ENCODE peak calls at places on chromosomes 7 and 10, in seven cellular contexts. L is GM12865, Y is fibroblast of the aortic adventitia, N is AG09309, G is uterus, Z is foreskin fibroblast, R is colonic mucosa. H is an unnamed sample.

GRCh38 chr10:62335326-62335725 is 38.8 kb upstream of the ZNF365 start:
- DNase-seq in L (no peak), Y (peak), N (no peak), G (no peak), Z (peak), R (no peak), H (no peak)

GRCh38 chr7:75867390-75867717 is 11.5 kb upstream of the RHBDD2 start:
- DNase-seq in L (no peak), Y (no peak), N (no peak), G (no peak), Z (no peak), R (no peak), H (no peak)

GRCh38 chr7:89757910-89758309 is 396.4 kb upstream of the STEAP1 start:
- DNase-seq in L (no peak), Y (no peak), N (no peak), G (no peak), Z (peak), R (no peak), H (no peak)

GRCh38 chr7:116597384-116597783 is 72.5 kb downstream of the CAV1 start:
- DNase-seq in L (no peak), Y (no peak), N (no peak), G (no peak), Z (no peak), R (no peak), H (no peak)

GRCh38 chr10:79342295-79342761 is 4.9 kb upstream of the PPIF start:
- DNase-seq in L (no peak), Y (no peak), N (no peak), G (no peak), Z (no peak), R (no peak), H (no peak)

GRCh38 chr10:105188737-105189463 is 547.8 kb downstream of the SORCS3 start:
- DNase-seq in L (no peak), Y (peak), N (peak), G (no peak), Z (peak), R (no peak), H (no peak)

GRCh38 chr10:93577565-93577964 is 11.1 kb downstream of the FFAR4 start:
- DNase-seq in L (no peak), Y (no peak), N (no peak), G (no peak), Z (no peak), R (no peak), H (no peak)

GRCh38 chr7:129522088-129522970 is 20.0 kb downstream of the SMKR1 start:
- DNase-seq in L (no peak), Y (no peak), N (no peak), G (no peak), Z (peak), R (no peak), H (no peak)

GRCh38 chr10:5546891-5547683 is 22.3 kb downstream of the CALML3 start:
- DNase-seq in L (no peak), Y (peak), N (no peak), G (no peak), Z (peak), R (peak), H (peak)

GRCh38 chr10:89129850-89130396 is 77.2 kb downstream of the CH25H start:
- DNase-seq in L (no peak), Y (peak), N (peak), G (no peak), Z (peak), R (peak), H (no peak)

GRCh38 chr10:114714281-114714741 is 56.2 kb upstream of the ABLIM1 start:
- DNase-seq in L (no peak), Y (peak), N (peak), G (no peak), Z (peak), R (peak), H (peak)

GRCh38 chr10:113225364-113225763 is 275.3 kb downstream of the TCF7L2 start:
- DNase-seq in L (no peak), Y (no peak), N (no peak), G (no peak), Z (no peak), R (no peak), H (no peak)

GRCh38 chr7:44615149-44615611 is 8.8 kb downstream of the OGDH start:
- DNase-seq in L (no peak), Y (peak), N (no peak), G (no peak), Z (peak), R (peak), H (peak)

GRCh38 chr7:500521-501420 is 18.9 kb downstream of the PDGFA start:
- DNase-seq in L (no peak), Y (no peak), N (no peak), G (no peak), Z (no peak), R (no peak), H (no peak)

GRCh38 chr7:106610996-106611886 is 49.7 kb downstream of the CCDC71L start:
- DNase-seq in L (peak), Y (peak), N (peak), G (no peak), Z (peak), R (no peak), H (no peak)

GRCh38 chr7:80630611-80631010 is 7.8 kb upstream of the CD36 start:
- DNase-seq in L (no peak), Y (no peak), N (no peak), G (no peak), Z (peak), R (no peak), H (no peak)

GRCh38 chr7:3301831-3302618 is 973 bp downstream of the SDK1 start:
- DNase-seq in L (no peak), Y (peak), N (no peak), G (peak), Z (peak), R (no peak), H (peak)

GRCh38 chr7:18693401-18693800 is 197.9 kb downstream of the HDAC9 start:
- DNase-seq in L (peak), Y (peak), N (peak), G (peak), Z (peak), R (no peak), H (peak)

GRCh38 chr10:110774069-110775021 is 97.4 kb upstream of the PDCD4 start:
- DNase-seq in L (peak), Y (peak), N (peak), G (no peak), Z (peak), R (no peak), H (no peak)

GRCh38 chr7:44515595-44516268 is 25.3 kb upstream of the NUDCD3 start:
- DNase-seq in L (no peak), Y (no peak), N (no peak), G (no peak), Z (no peak), R (no peak), H (no peak)

GRCh38 chr7:135095450-135095849 is 52.4 kb upstream of the TMEM140 start:
- DNase-seq in L (no peak), Y (no peak), N (no peak), G (no peak), Z (no peak), R (no peak), H (no peak)

GRCh38 chr10:113096111-113097045 is 146.3 kb downstream of the TCF7L2 start:
- DNase-seq in L (no peak), Y (peak), N (no peak), G (peak), Z (peak), R (no peak), H (no peak)

GRCh38 chr7:46613116-46613515 is 692.0 kb upstream of the IGFBP3 start:
- DNase-seq in L (no peak), Y (no peak), N (no peak), G (no peak), Z (no peak), R (no peak), H (no peak)

GRCh38 chr7:2266911-2267310 is 24.9 kb downstream of the NUDT1 start:
- DNase-seq in L (no peak), Y (peak), N (no peak), G (no peak), Z (peak), R (no peak), H (no peak)

GRCh38 chr10:100750291-100751210 is 5.2 kb downstream of the PAX2 start:
- DNase-seq in L (no peak), Y (no peak), N (no peak), G (no peak), Z (no peak), R (no peak), H (no peak)

GRCh38 chr7:2934984-2935740 is 91.1 kb upstream of the GNA12 start:
- DNase-seq in L (no peak), Y (no peak), N (no peak), G (no peak), Z (no peak), R (no peak), H (no peak)

GRCh38 chr10:48523212-48523819 is 81.6 kb downstream of the ARHGAP22 start:
- DNase-seq in L (no peak), Y (peak), N (peak), G (peak), Z (peak), R (no peak), H (peak)

GRCh38 chr7:148787571-148788295 is 89.0 kb downstream of the CUL1 start:
- DNase-seq in L (no peak), Y (no peak), N (no peak), G (no peak), Z (no peak), R (no peak), H (no peak)

GRCh38 chr7:155354371-155355048 is 56.8 kb downstream of the INSIG1 start:
- DNase-seq in L (no peak), Y (no peak), N (no peak), G (no peak), Z (no peak), R (no peak), H (no peak)

GRCh38 chr7:157897686-157898085 is 560.9 kb downstream of the DNAJB6 start:
- DNase-seq in L (no peak), Y (no peak), N (no peak), G (no peak), Z (no peak), R (no peak), H (no peak)

GRCh38 chr7:18345641-18346234 is 149.8 kb upstream of the HDAC9 start:
- DNase-seq in L (peak), Y (peak), N (no peak), G (no peak), Z (peak), R (peak), H (peak)

GRCh38 chr10:86969421-86970041 is 1.2 kb downstream of the ADIRF start:
- DNase-seq in L (no peak), Y (peak), N (no peak), G (peak), Z (peak), R (no peak), H (no peak)

GRCh38 chr7:42493436-42494198 is 256.6 kb upstream of the GLI3 start:
- DNase-seq in L (no peak), Y (peak), N (peak), G (peak), Z (peak), R (peak), H (peak)

GRCh38 chr10:23696476-23696875 is 257.6 kb downstream of the OTUD1 start:
- DNase-seq in L (no peak), Y (no peak), N (no peak), G (no peak), Z (no peak), R (no peak), H (no peak)

GRCh38 chr10:71277914-71278665 is 41.0 kb upstream of the SLC29A3 start:
- DNase-seq in L (no peak), Y (no peak), N (no peak), G (no peak), Z (no peak), R (no peak), H (no peak)

GRCh38 chr7:132419538-132419937 is 156.7 kb downstream of the PLXNA4 start:
- DNase-seq in L (no peak), Y (peak), N (no peak), G (no peak), Z (no peak), R (no peak), H (no peak)

GRCh38 chr10:118692911-118693310 is 61.9 kb downstream of the CACUL1 start:
- DNase-seq in L (no peak), Y (peak), N (peak), G (no peak), Z (peak), R (no peak), H (no peak)

GRCh38 chr10:34262965-34263364 is 552.1 kb downstream of the PARD3 start:
- DNase-seq in L (no peak), Y (no peak), N (no peak), G (no peak), Z (peak), R (no peak), H (no peak)
- TF ChIP-seq CTCF in L (no peak), Y (no peak), N (peak), G (no peak), Z (no peak), R (no peak), H (no peak)

GRCh38 chr10:8060704-8061121 is 6.2 kb downstream of the GATA3 start:
- DNase-seq in L (peak), Y (no peak), N (no peak), G (no peak), Z (no peak), R (no peak), H (no peak)

GRCh38 chr10:8057636-8058273 is 3.3 kb downstream of the GATA3 start:
- DNase-seq in L (no peak), Y (no peak), N (no peak), G (no peak), Z (no peak), R (no peak), H (no peak)

GRCh38 chr10:8060010-8060703 is 5.7 kb downstream of the GATA3 start:
- DNase-seq in L (peak), Y (no peak), N (no peak), G (no peak), Z (peak), R (no peak), H (no peak)

GRCh38 chr10:8058274-8059111 is 4.0 kb downstream of the GATA3 start:
- DNase-seq in L (no peak), Y (no peak), N (no peak), G (no peak), Z (no peak), R (no peak), H (no peak)

DNA sequence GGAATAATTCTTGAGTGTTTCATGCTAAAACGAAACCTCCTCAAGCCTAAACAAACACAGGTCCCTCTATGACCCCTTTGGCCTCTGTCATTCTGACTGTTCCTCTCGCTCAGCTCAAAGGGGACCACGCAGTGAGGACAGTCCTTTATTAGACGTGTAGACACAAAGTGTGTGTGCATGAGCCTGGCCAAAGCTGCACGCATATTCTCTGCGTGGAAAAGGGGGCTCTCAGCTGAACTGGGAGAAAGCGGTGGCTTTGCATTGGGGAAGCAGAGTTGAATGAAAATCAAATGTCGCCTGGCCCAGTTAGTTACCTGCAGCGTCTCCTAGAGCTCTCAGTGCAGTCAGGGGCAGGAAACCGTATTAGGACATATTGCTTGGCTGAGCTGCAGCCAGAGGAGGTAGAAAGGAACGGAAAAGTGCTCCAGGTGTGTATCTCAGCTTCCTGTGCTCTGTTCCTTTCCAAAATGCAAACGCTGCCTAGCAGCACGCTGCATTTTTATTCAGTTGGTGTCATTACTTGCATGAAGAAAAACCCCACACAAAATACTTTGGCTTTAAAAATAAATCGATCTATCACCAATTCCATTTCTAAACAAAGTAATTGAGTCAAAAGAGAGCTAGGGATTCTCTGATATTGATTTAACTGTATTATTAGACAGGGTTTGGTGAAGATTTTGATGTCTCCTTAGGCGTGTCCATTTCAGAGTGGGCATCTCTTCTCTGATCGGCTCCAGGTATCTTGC is 4.9 kb downstream of the GATA3 start:
- DNase-seq in L (no peak), Y (no peak), N (no peak), G (no peak), Z (no peak), R (no peak), H (no peak)
- H3K4me3 ChIP-seq in L (no peak), Y (no peak), N (no peak), G (no peak), Z (no peak), R (no peak), H (no peak)

GRCh38 chr10:60878224-60878623 is 65.8 kb downstream of the RHOBTB1 start:
- DNase-seq in L (no peak), Y (no peak), N (no peak), G (no peak), Z (peak), R (no peak), H (no peak)

GRCh38 chr10:60877066-60877776 is 66.8 kb downstream of the RHOBTB1 start:
- DNase-seq in L (no peak), Y (no peak), N (no peak), G (no peak), Z (no peak), R (no peak), H (no peak)

GRCh38 chr10:60877777-60878120 is 66.2 kb downstream of the RHOBTB1 start:
- DNase-seq in L (no peak), Y (no peak), N (no peak), G (no peak), Z (no peak), R (no peak), H (no peak)

GRCh38 chr10:60883187-60883586 is 60.8 kb downstream of the RHOBTB1 start:
- DNase-seq in L (peak), Y (peak), N (no peak), G (no peak), Z (peak), R (peak), H (peak)
- TF ChIP-seq CTCF in L (peak), Y (peak), N (peak), G (peak), Z (peak), R (peak), H (no peak)

GRCh38 chr7:94397721-94398120 is 3.0 kb downstream of the COL1A2 start:
- DNase-seq in L (no peak), Y (peak), N (no peak), G (no peak), Z (peak), R (no peak), H (no peak)
- H3K4me3 ChIP-seq in L (no peak), Y (peak), N (peak), G (peak), Z (peak), R (no peak), H (no peak)

DNA sequence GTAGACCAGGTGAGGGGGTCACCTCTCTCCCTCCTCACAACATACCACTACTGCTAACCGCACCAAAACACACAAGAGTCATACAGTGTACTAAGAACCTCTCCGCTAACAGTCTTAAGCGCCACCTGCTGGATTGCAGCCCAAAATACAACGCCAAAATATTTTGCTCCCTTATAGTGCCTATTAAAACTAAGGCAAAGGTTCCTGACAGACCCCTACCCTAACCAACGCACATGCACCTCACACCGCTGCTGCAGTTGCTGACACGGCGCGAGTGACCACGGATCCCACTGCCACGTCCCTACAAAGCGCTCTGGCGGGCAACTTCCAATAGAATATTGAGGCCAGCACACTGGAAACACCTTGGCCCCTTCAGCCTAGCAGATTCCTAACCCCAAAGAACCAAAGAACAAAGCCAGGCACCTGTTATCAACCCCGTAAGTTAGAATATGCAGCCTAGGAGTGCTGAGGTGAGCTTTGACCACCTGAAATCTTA is 563.6 kb upstream of the SEMA3D start:
- DNase-seq in L (peak), Y (peak), N (peak), G (no peak), Z (peak), R (peak), H (peak)
- TF ChIP-seq CTCF in L (peak), Y (peak), N (peak), G (no peak), Z (peak), R (peak), H (no peak)

GRCh38 chr10:22436893-22437619 is 91.8 kb downstream of the SPAG6 start:
- DNase-seq in L (peak), Y (peak), N (peak), G (peak), Z (peak), R (peak), H (peak)
- H3K4me3 ChIP-seq in L (peak), Y (peak), N (peak), G (peak), Z (peak), R (peak), H (peak)

GRCh38 chr10:30821994-30822692 is 192.6 kb upstream of the LYZL2 start:
- DNase-seq in L (no peak), Y (peak), N (no peak), G (no peak), Z (peak), R (no peak), H (peak)

GRCh38 chr10:30818854-30819253 is 189.3 kb upstream of the LYZL2 start:
- DNase-seq in L (no peak), Y (peak), N (no peak), G (no peak), Z (peak), R (no peak), H (peak)

GRCh38 chr10:30821269-30821993 is 191.9 kb upstream of the LYZL2 start:
- DNase-seq in L (no peak), Y (peak), N (no peak), G (no peak), Z (peak), R (no peak), H (no peak)

GRCh38 chr10:30819306-30820190 is 190.0 kb upstream of the LYZL2 start:
- DNase-seq in L (no peak), Y (peak), N (no peak), G (no peak), Z (peak), R (no peak), H (peak)

GRCh38 chr10:30820282-30820991 is 190.9 kb upstream of the LYZL2 start:
- DNase-seq in L (no peak), Y (peak), N (peak), G (no peak), Z (peak), R (no peak), H (no peak)
- TF ChIP-seq CTCF in L (no peak), Y (no peak), N (no peak), G (no peak), Z (no peak), R (no peak), H (no peak)

GRCh38 chr10:133335238-133336122 is 1.2 kb downstream of the CALY start:
- DNase-seq in L (peak), Y (peak), N (no peak), G (peak), Z (peak), R (peak), H (peak)

GRCh38 chr10:133337079-133337725 is 506 bp upstream of the CALY start:
- DNase-seq in L (no peak), Y (no peak), N (no peak), G (no peak), Z (no peak), R (no peak), H (no peak)

GRCh38 chr10:133332936-133333699 is 3.6 kb downstream of the CALY start:
- DNase-seq in L (no peak), Y (no peak), N (no peak), G (no peak), Z (no peak), R (no peak), H (no peak)

GRCh38 chr10:133336131-133337078 is at the start of gene CALY:
- DNase-seq in L (peak), Y (no peak), N (no peak), G (no peak), Z (no peak), R (no peak), H (peak)

GRCh38 chr10:133334495-133335237 is 2.0 kb downstream of the CALY start:
- DNase-seq in L (no peak), Y (no peak), N (no peak), G (no peak), Z (peak), R (no peak), H (no peak)
- H3K4me3 ChIP-seq in L (no peak), Y (peak), N (peak), G (peak), Z (peak), R (peak), H (no peak)

H was measured in thyroid gland.